ENCODE peak calls at places on chromosomes 2 and 18, in five cellular contexts. W is heart right ventricle, K is tibial artery, I is lower lobe of right lung, Z is H7. O is an unnamed sample.

GRCh38 chr18:34039194-34039593 is 185.5 kb downstream of the NOL4 start:
- DNase-seq in W (no peak), K (no peak), I (no peak), Z (peak), O (peak)

GRCh38 chr2:101040072-101040471 is 38.0 kb downstream of the RPL31 start:
- DNase-seq in I (no peak), Z (no peak), K (no peak), W (no peak), O (no peak)

GRCh38 chr2:11933854-11934253 is 187.4 kb downstream of the LPIN1 start:
- DNase-seq in I (no peak), K (no peak), W (no peak), Z (no peak), O (no peak)

GRCh38 chr2:130824492-130825061 is 12.1 kb upstream of the ARHGEF4 start:
- DNase-seq in K (no peak), I (no peak), Z (peak), W (no peak), O (peak)

GRCh38 chr2:65504201-65504600 is 71.8 kb upstream of the SPRED2 start:
- DNase-seq in W (no peak), I (no peak), K (no peak), Z (no peak), O (no peak)

GRCh38 chr2:241123816-241124536 is 21.9 kb upstream of the MTERF4 start:
- DNase-seq in Z (no peak), I (peak), W (no peak), K (no peak), O (no peak)

GRCh38 chr2:68807821-68808266 is 63.4 kb downstream of the BMP10 start:
- DNase-seq in I (peak), W (no peak), K (peak), Z (no peak), O (peak)

GRCh38 chr2:105411720-105412407 is 13.0 kb upstream of the FHL2 start:
- DNase-seq in Z (no peak), I (no peak), K (no peak), W (no peak), O (no peak)

GRCh38 chr2:138997849-138998517 is 217.8 kb upstream of the NXPH2 start:
- DNase-seq in W (no peak), Z (no peak), K (no peak), I (no peak), O (no peak)

GRCh38 chr2:6772366-6772710 is 93.4 kb downstream of the CMPK2 start:
- DNase-seq in Z (peak), I (no peak), K (no peak), W (no peak), O (no peak)

GRCh38 chr18:48743046-48743445 is 204.2 kb downstream of the CTIF start:
- DNase-seq in W (peak), K (peak), I (peak), Z (no peak), O (no peak)

GRCh38 chr18:50266248-50266704 is at the start of gene CFAP53:
- DNase-seq in W (peak), K (peak), Z (peak), I (peak), O (peak)

GRCh38 chr18:50273203-50274043 is 7.1 kb upstream of the CFAP53 start:
- DNase-seq in Z (no peak), W (no peak), K (no peak), I (no peak), O (no peak)

GRCh38 chr18:50262977-50263376 is 3.3 kb downstream of the CFAP53 start:
- DNase-seq in Z (no peak), K (no peak), I (no peak), W (no peak), O (no peak)

GRCh38 chr18:50272593-50272992 is 6.3 kb upstream of the CFAP53 start:
- DNase-seq in K (no peak), I (no peak), Z (no peak), W (no peak), O (no peak)

DNA sequence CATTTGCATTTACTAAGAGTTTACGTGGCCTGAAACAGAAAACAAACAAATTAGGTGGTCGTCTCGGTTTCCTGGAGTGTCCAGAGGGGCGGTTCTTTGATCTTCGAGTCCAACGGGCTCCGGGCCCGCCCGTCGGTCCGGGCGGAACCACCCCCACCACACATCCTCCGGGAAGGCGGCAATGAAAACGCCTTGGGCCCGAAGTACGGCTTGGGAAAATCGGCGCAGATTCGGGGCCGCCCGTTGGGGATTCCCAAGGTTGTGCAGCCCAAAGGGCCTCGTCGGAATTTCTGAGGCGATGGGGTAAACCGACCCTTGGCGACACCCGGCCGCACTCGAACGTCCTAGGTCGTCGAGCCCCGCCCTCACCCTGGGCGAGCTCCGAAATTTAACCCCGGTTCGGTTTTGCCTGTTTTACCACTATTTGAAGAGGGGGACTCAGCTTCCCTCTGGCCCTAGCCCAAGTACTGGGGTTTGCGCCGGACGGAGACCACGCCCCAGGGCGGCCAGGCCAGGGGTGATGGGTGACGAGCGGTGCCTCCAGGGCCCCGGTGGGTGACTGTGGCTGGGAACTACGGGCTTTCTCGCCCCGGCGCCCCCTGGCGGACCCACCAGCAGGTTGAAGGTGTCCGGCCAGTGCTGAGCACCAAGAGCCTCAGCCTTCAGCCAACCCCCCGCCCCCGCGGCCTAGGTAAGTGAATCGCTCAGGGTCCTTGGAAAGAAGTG is 1.9 kb upstream of the CFAP53 start:
- DNase-seq in K (peak), I (peak), Z (peak), W (peak), O (peak)
- H3K4me3 ChIP-seq in K (peak), I (peak), Z (peak), W (peak), O (peak)

GRCh38 chr2:36360834-36361233 is 5.3 kb downstream of the CRIM1 start:
- DNase-seq in I (no peak), W (no peak), K (no peak), Z (no peak), O (no peak)

GRCh38 chr2:36358317-36358659 is 2.7 kb downstream of the CRIM1 start:
- DNase-seq in I (no peak), Z (no peak), W (no peak), K (no peak), O (no peak)

GRCh38 chr2:36357506-36358316 is 2.1 kb downstream of the CRIM1 start:
- DNase-seq in K (peak), I (no peak), W (peak), Z (peak), O (peak)

GRCh38 chr2:36360063-36360462 is 4.5 kb downstream of the CRIM1 start:
- DNase-seq in Z (no peak), K (no peak), W (no peak), I (no peak), O (peak)

GRCh38 chr2:36359006-36359580 is 3.5 kb downstream of the CRIM1 start:
- DNase-seq in Z (no peak), K (no peak), W (no peak), I (no peak), O (peak)
- H3K4me3 ChIP-seq in Z (no peak), K (peak), W (no peak), I (peak), O (peak)

GRCh38 chr2:142868281-142868762 is 9.1 kb upstream of the KYNU start:
- DNase-seq in K (peak), I (peak), W (peak), Z (no peak), O (peak)
- H3K4me3 ChIP-seq in K (no peak), I (no peak), W (no peak), Z (no peak), O (no peak)

GRCh38 chr2:173415663-173416469 is 61.2 kb downstream of the CDCA7 start:
- DNase-seq in I (no peak), K (no peak), Z (peak), W (no peak), O (no peak)
- H3K4me3 ChIP-seq in I (no peak), K (no peak), Z (no peak), W (no peak), O (no peak)

GRCh38 chr2:151374426-151374825 is 17.0 kb downstream of the TNFAIP6 start:
- DNase-seq in I (no peak), W (no peak), K (no peak), Z (no peak), O (peak)
- H3K4me3 ChIP-seq in I (no peak), W (no peak), K (no peak), Z (no peak), O (no peak)

GRCh38 chr18:47261902-47262301 is 10.4 kb upstream of the SKOR2 start:
- DNase-seq in W (no peak), Z (peak), I (no peak), K (no peak), O (no peak)

GRCh38 chr18:47262397-47263196 is 11.1 kb upstream of the SKOR2 start:
- DNase-seq in I (no peak), W (no peak), K (no peak), Z (peak), O (no peak)

GRCh38 chr18:47263828-47264314 is 12.4 kb upstream of the SKOR2 start:
- DNase-seq in Z (peak), K (no peak), W (no peak), I (no peak), O (no peak)

GRCh38 chr18:47265197-47265596 is 13.7 kb upstream of the SKOR2 start:
- DNase-seq in W (no peak), K (no peak), I (no peak), Z (no peak), O (no peak)

GRCh38 chr18:47263197-47263827 is 11.9 kb upstream of the SKOR2 start:
- DNase-seq in I (no peak), Z (peak), W (no peak), K (no peak), O (no peak)
- H3K4me3 ChIP-seq in I (peak), Z (peak), W (peak), K (no peak), O (no peak)

GRCh38 chr2:73063472-73063871 is 8.0 kb downstream of the SFXN5 start:
- DNase-seq in K (no peak), Z (no peak), I (no peak), W (no peak), O (no peak)
- H3K4me3 ChIP-seq in K (no peak), Z (no peak), I (no peak), W (no peak), O (no peak)

GRCh38 chr18:74868461-74868860 is 270.8 kb downstream of the ZNF407 start:
- DNase-seq in W (peak), I (no peak), K (no peak), Z (no peak), O (no peak)

GRCh38 chr18:74869904-74870863 is 272.5 kb downstream of the ZNF407 start:
- DNase-seq in W (no peak), I (no peak), K (no peak), Z (no peak), O (no peak)

GRCh38 chr18:74874351-74874750 is 276.7 kb downstream of the ZNF407 start:
- DNase-seq in W (no peak), Z (no peak), I (no peak), K (no peak), O (no peak)

GRCh38 chr18:74873629-74874028 is 276.0 kb downstream of the ZNF407 start:
- DNase-seq in I (no peak), K (no peak), W (no peak), Z (no peak), O (no peak)

DNA sequence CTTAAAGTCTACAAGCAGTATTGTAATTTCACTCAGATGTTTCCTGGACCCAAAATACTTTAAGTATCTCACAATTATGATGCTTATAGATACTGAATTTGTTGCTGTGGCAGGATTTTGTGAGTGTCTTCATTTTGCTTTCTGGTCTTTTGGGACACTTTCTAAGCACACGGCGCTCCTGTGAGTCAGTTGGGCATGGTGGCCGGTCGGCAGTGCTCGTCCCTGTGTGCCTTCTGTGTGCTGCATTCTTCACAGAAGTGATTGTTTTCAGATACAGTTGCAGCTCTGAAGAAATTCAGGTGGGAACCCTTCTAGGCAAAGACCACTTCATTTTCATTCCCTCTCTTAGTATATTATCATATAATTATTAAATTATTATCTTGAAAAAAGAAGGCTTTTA is 273.3 kb downstream of the ZNF407 start:
- DNase-seq in Z (no peak), W (no peak), I (no peak), K (no peak), O (no peak)
- H3K4me3 ChIP-seq in Z (no peak), W (no peak), I (no peak), K (no peak), O (no peak)

GRCh38 chr2:37583867-37584266 is 87.6 kb downstream of the CDC42EP3 start:
- DNase-seq in W (no peak), Z (no peak), K (no peak), I (no peak), O (peak)

GRCh38 chr2:37583402-37583801 is 88.0 kb downstream of the CDC42EP3 start:
- DNase-seq in W (no peak), Z (no peak), K (no peak), I (no peak), O (no peak)

GRCh38 chr2:37581433-37581832 is 90.0 kb downstream of the CDC42EP3 start:
- DNase-seq in Z (no peak), K (no peak), I (no peak), W (no peak), O (no peak)

GRCh38 chr2:37582371-37582770 is 89.1 kb downstream of the CDC42EP3 start:
- DNase-seq in W (no peak), Z (no peak), I (no peak), K (no peak), O (no peak)

GRCh38 chr2:37582911-37583310 is 88.5 kb downstream of the CDC42EP3 start:
- DNase-seq in I (no peak), K (no peak), Z (no peak), W (no peak), O (peak)
- H3K4me3 ChIP-seq in I (no peak), K (no peak), Z (no peak), W (no peak), O (no peak)

O was measured in endothelial cell of umbilical vein.